ENCODE peak calls at places on chromosome 12, in eight cellular contexts. One of them, this sample, is unnamed.

GRCh38 chr12:110906088-110906487 is 14.3 kb downstream of the MYL2 start:
- DNase-seq in NCI-H345: no peak
- DNase-seq in mucosa of descending colon: no peak
- DNase-seq in NCI-H526 treated with DMSO at 0.1 percent for 48 hours: no peak
- DNase-seq in activated CD4-positive, alpha-beta T cell treated with anti-CD3 and anti-CD28 coated beads, Interleukin-2, amount 50 U/mL, for 4 hours: no peak
- DNase-seq in stimulated activated CD8-positive, alpha-beta memory T cell treated with anti-CD3 and anti-CD28 coated beads, Interleukin-4, amount 100 ng/mL, for 24 hours: no peak
- DNase-seq in HuH-7: no peak
- DNase-seq in omental fat pad: no peak
- DNase-seq in this sample: no peak

GRCh38 chr12:67148265-67148664 is 120.9 kb upstream of the CAND1 start:
- DNase-seq in mucosa of descending colon: no peak
- DNase-seq in NCI-H526 treated with DMSO at 0.1 percent for 48 hours: no peak
- DNase-seq in stimulated activated CD8-positive, alpha-beta memory T cell treated with anti-CD3 and anti-CD28 coated beads, Interleukin-4, amount 100 ng/mL, for 24 hours: no peak
- DNase-seq in activated CD4-positive, alpha-beta T cell treated with anti-CD3 and anti-CD28 coated beads, Interleukin-2, amount 50 U/mL, for 4 hours: no peak
- DNase-seq in HuH-7: no peak
- DNase-seq in omental fat pad: no peak
- DNase-seq in NCI-H345: no peak
- DNase-seq in this sample: no peak

GRCh38 chr12:32466187-32466586 is 66.8 kb downstream of the FGD4 start:
- DNase-seq in omental fat pad: no peak
- DNase-seq in HuH-7: no peak
- DNase-seq in activated CD4-positive, alpha-beta T cell treated with anti-CD3 and anti-CD28 coated beads, Interleukin-2, amount 50 U/mL, for 4 hours: no peak
- DNase-seq in NCI-H345: no peak
- DNase-seq in stimulated activated CD8-positive, alpha-beta memory T cell treated with anti-CD3 and anti-CD28 coated beads, Interleukin-4, amount 100 ng/mL, for 24 hours: no peak
- DNase-seq in NCI-H526 treated with DMSO at 0.1 percent for 48 hours: no peak
- DNase-seq in mucosa of descending colon: no peak
- DNase-seq in this sample: no peak

GRCh38 chr12:85711735-85712390 is 124.3 kb downstream of the RASSF9 start:
- DNase-seq in HuH-7: no peak
- DNase-seq in NCI-H345: no peak
- DNase-seq in mucosa of descending colon: no peak
- DNase-seq in activated CD4-positive, alpha-beta T cell treated with anti-CD3 and anti-CD28 coated beads, Interleukin-2, amount 50 U/mL, for 4 hours: no peak
- DNase-seq in NCI-H526 treated with DMSO at 0.1 percent for 48 hours: no peak
- DNase-seq in omental fat pad: peak; percentile 22
- DNase-seq in stimulated activated CD8-positive, alpha-beta memory T cell treated with anti-CD3 and anti-CD28 coated beads, Interleukin-4, amount 100 ng/mL, for 24 hours: no peak
- DNase-seq in this sample: no peak

GRCh38 chr12:125228519-125229260 is 163.5 kb downstream of the AACS start:
- DNase-seq in activated CD4-positive, alpha-beta T cell treated with anti-CD3 and anti-CD28 coated beads, Interleukin-2, amount 50 U/mL, for 4 hours: no peak
- DNase-seq in stimulated activated CD8-positive, alpha-beta memory T cell treated with anti-CD3 and anti-CD28 coated beads, Interleukin-4, amount 100 ng/mL, for 24 hours: no peak
- DNase-seq in NCI-H345: no peak
- DNase-seq in HuH-7: no peak
- DNase-seq in mucosa of descending colon: no peak
- DNase-seq in omental fat pad: no peak
- DNase-seq in NCI-H526 treated with DMSO at 0.1 percent for 48 hours: no peak
- DNase-seq in this sample: no peak

GRCh38 chr12:6272300-6273208 is 37.9 kb upstream of the PLEKHG6 start:
- DNase-seq in omental fat pad: no peak
- DNase-seq in mucosa of descending colon: no peak
- DNase-seq in activated CD4-positive, alpha-beta T cell treated with anti-CD3 and anti-CD28 coated beads, Interleukin-2, amount 50 U/mL, for 4 hours: no peak
- DNase-seq in HuH-7: no peak
- DNase-seq in stimulated activated CD8-positive, alpha-beta memory T cell treated with anti-CD3 and anti-CD28 coated beads, Interleukin-4, amount 100 ng/mL, for 24 hours: no peak
- DNase-seq in NCI-H345: no peak
- DNase-seq in NCI-H526 treated with DMSO at 0.1 percent for 48 hours: no peak
- DNase-seq in this sample: no peak

GRCh38 chr12:103640831-103641230 is 53.8 kb downstream of the STAB2 start:
- DNase-seq in NCI-H526 treated with DMSO at 0.1 percent for 48 hours: no peak
- DNase-seq in HuH-7: no peak
- DNase-seq in NCI-H345: no peak
- DNase-seq in omental fat pad: no peak
- DNase-seq in stimulated activated CD8-positive, alpha-beta memory T cell treated with anti-CD3 and anti-CD28 coated beads, Interleukin-4, amount 100 ng/mL, for 24 hours: no peak
- DNase-seq in mucosa of descending colon: no peak
- DNase-seq in activated CD4-positive, alpha-beta T cell treated with anti-CD3 and anti-CD28 coated beads, Interleukin-2, amount 50 U/mL, for 4 hours: no peak
- DNase-seq in this sample: no peak

GRCh38 chr12:54039417-54040147 is 6.7 kb downstream of the HOXC5 start:
- DNase-seq in NCI-H345: no peak
- DNase-seq in HuH-7: no peak
- DNase-seq in stimulated activated CD8-positive, alpha-beta memory T cell treated with anti-CD3 and anti-CD28 coated beads, Interleukin-4, amount 100 ng/mL, for 24 hours: no peak
- DNase-seq in omental fat pad: no peak
- DNase-seq in activated CD4-positive, alpha-beta T cell treated with anti-CD3 and anti-CD28 coated beads, Interleukin-2, amount 50 U/mL, for 4 hours: no peak
- DNase-seq in NCI-H526 treated with DMSO at 0.1 percent for 48 hours: no peak
- DNase-seq in mucosa of descending colon: no peak
- DNase-seq in this sample: no peak

GRCh38 chr12:71938728-71939385 is at the start of gene TPH2:
- DNase-seq in stimulated activated CD8-positive, alpha-beta memory T cell treated with anti-CD3 and anti-CD28 coated beads, Interleukin-4, amount 100 ng/mL, for 24 hours: peak; percentile 12
- DNase-seq in NCI-H345: peak; percentile 43
- DNase-seq in activated CD4-positive, alpha-beta T cell treated with anti-CD3 and anti-CD28 coated beads, Interleukin-2, amount 50 U/mL, for 4 hours: peak; percentile 14
- DNase-seq in NCI-H526 treated with DMSO at 0.1 percent for 48 hours: peak; percentile 57
- DNase-seq in omental fat pad: no peak
- DNase-seq in mucosa of descending colon: peak; percentile 46
- DNase-seq in HuH-7: peak; percentile 57
- DNase-seq in this sample: no peak

GRCh38 chr12:26185532-26186320 is 9.6 kb upstream of the SSPN start:
- DNase-seq in omental fat pad: no peak
- DNase-seq in NCI-H526 treated with DMSO at 0.1 percent for 48 hours: no peak
- DNase-seq in stimulated activated CD8-positive, alpha-beta memory T cell treated with anti-CD3 and anti-CD28 coated beads, Interleukin-4, amount 100 ng/mL, for 24 hours: no peak
- DNase-seq in NCI-H345: no peak
- DNase-seq in activated CD4-positive, alpha-beta T cell treated with anti-CD3 and anti-CD28 coated beads, Interleukin-2, amount 50 U/mL, for 4 hours: no peak
- DNase-seq in mucosa of descending colon: no peak
- DNase-seq in HuH-7: no peak
- DNase-seq in this sample: no peak

GRCh38 chr12:70590051-70590450 is 47.2 kb downstream of the PTPRB start:
- DNase-seq in stimulated activated CD8-positive, alpha-beta memory T cell treated with anti-CD3 and anti-CD28 coated beads, Interleukin-4, amount 100 ng/mL, for 24 hours: peak; percentile 44
- DNase-seq in HuH-7: peak; percentile 61
- DNase-seq in omental fat pad: peak; percentile 47
- DNase-seq in NCI-H526 treated with DMSO at 0.1 percent for 48 hours: peak; percentile 45
- DNase-seq in mucosa of descending colon: peak; percentile 84
- DNase-seq in NCI-H345: peak; percentile 64
- DNase-seq in activated CD4-positive, alpha-beta T cell treated with anti-CD3 and anti-CD28 coated beads, Interleukin-2, amount 50 U/mL, for 4 hours: peak; percentile 17
- DNase-seq in this sample: peak; percentile 28

GRCh38 chr12:100077367-100077766 is 65.3 kb downstream of the BLTP3B start:
- DNase-seq in activated CD4-positive, alpha-beta T cell treated with anti-CD3 and anti-CD28 coated beads, Interleukin-2, amount 50 U/mL, for 4 hours: no peak
- DNase-seq in NCI-H345: no peak
- DNase-seq in mucosa of descending colon: no peak
- DNase-seq in HuH-7: no peak
- DNase-seq in omental fat pad: no peak
- DNase-seq in NCI-H526 treated with DMSO at 0.1 percent for 48 hours: no peak
- DNase-seq in stimulated activated CD8-positive, alpha-beta memory T cell treated with anti-CD3 and anti-CD28 coated beads, Interleukin-4, amount 100 ng/mL, for 24 hours: no peak
- DNase-seq in this sample: no peak

GRCh38 chr12:55675671-55676070 is 32.0 kb downstream of the ITGA7 start:
- DNase-seq in mucosa of descending colon: peak; percentile 45
- DNase-seq in activated CD4-positive, alpha-beta T cell treated with anti-CD3 and anti-CD28 coated beads, Interleukin-2, amount 50 U/mL, for 4 hours: no peak
- DNase-seq in NCI-H345: no peak
- DNase-seq in NCI-H526 treated with DMSO at 0.1 percent for 48 hours: no peak
- DNase-seq in HuH-7: no peak
- DNase-seq in stimulated activated CD8-positive, alpha-beta memory T cell treated with anti-CD3 and anti-CD28 coated beads, Interleukin-4, amount 100 ng/mL, for 24 hours: no peak
- DNase-seq in omental fat pad: no peak
- DNase-seq in this sample: no peak

GRCh38 chr12:42985506-42985905 is 396.0 kb upstream of the PRICKLE1 start:
- DNase-seq in NCI-H526 treated with DMSO at 0.1 percent for 48 hours: no peak
- DNase-seq in stimulated activated CD8-positive, alpha-beta memory T cell treated with anti-CD3 and anti-CD28 coated beads, Interleukin-4, amount 100 ng/mL, for 24 hours: no peak
- DNase-seq in NCI-H345: no peak
- DNase-seq in omental fat pad: no peak
- DNase-seq in activated CD4-positive, alpha-beta T cell treated with anti-CD3 and anti-CD28 coated beads, Interleukin-2, amount 50 U/mL, for 4 hours: no peak
- DNase-seq in HuH-7: no peak
- DNase-seq in mucosa of descending colon: no peak
- DNase-seq in this sample: no peak

GRCh38 chr12:32548691-32549412 is 130.2 kb upstream of the DNM1L start:
- DNase-seq in omental fat pad: no peak
- DNase-seq in mucosa of descending colon: no peak
- DNase-seq in HuH-7: no peak
- DNase-seq in stimulated activated CD8-positive, alpha-beta memory T cell treated with anti-CD3 and anti-CD28 coated beads, Interleukin-4, amount 100 ng/mL, for 24 hours: no peak
- DNase-seq in NCI-H345: no peak
- DNase-seq in NCI-H526 treated with DMSO at 0.1 percent for 48 hours: no peak
- DNase-seq in activated CD4-positive, alpha-beta T cell treated with anti-CD3 and anti-CD28 coated beads, Interleukin-2, amount 50 U/mL, for 4 hours: no peak
- DNase-seq in this sample: peak; percentile 54

GRCh38 chr12:116164976-116165425 is 112.5 kb downstream of the MED13L start:
- DNase-seq in HuH-7: no peak
- DNase-seq in NCI-H526 treated with DMSO at 0.1 percent for 48 hours: no peak
- DNase-seq in mucosa of descending colon: no peak
- DNase-seq in omental fat pad: no peak
- DNase-seq in NCI-H345: no peak
- DNase-seq in activated CD4-positive, alpha-beta T cell treated with anti-CD3 and anti-CD28 coated beads, Interleukin-2, amount 50 U/mL, for 4 hours: no peak
- DNase-seq in stimulated activated CD8-positive, alpha-beta memory T cell treated with anti-CD3 and anti-CD28 coated beads, Interleukin-4, amount 100 ng/mL, for 24 hours: no peak
- DNase-seq in this sample: no peak

GRCh38 chr12:5985471-5985870 is 40.4 kb upstream of the ANO2 start:
- DNase-seq in omental fat pad: no peak
- DNase-seq in NCI-H345: no peak
- DNase-seq in stimulated activated CD8-positive, alpha-beta memory T cell treated with anti-CD3 and anti-CD28 coated beads, Interleukin-4, amount 100 ng/mL, for 24 hours: no peak
- DNase-seq in HuH-7: no peak
- DNase-seq in activated CD4-positive, alpha-beta T cell treated with anti-CD3 and anti-CD28 coated beads, Interleukin-2, amount 50 U/mL, for 4 hours: no peak
- DNase-seq in NCI-H526 treated with DMSO at 0.1 percent for 48 hours: no peak
- DNase-seq in mucosa of descending colon: no peak
- DNase-seq in this sample: no peak

GRCh38 chr12:102728506-102729242 is 188.4 kb downstream of the PAH start:
- DNase-seq in HuH-7: no peak
- DNase-seq in NCI-H526 treated with DMSO at 0.1 percent for 48 hours: no peak
- DNase-seq in omental fat pad: no peak
- DNase-seq in NCI-H345: no peak
- DNase-seq in stimulated activated CD8-positive, alpha-beta memory T cell treated with anti-CD3 and anti-CD28 coated beads, Interleukin-4, amount 100 ng/mL, for 24 hours: no peak
- DNase-seq in activated CD4-positive, alpha-beta T cell treated with anti-CD3 and anti-CD28 coated beads, Interleukin-2, amount 50 U/mL, for 4 hours: no peak
- DNase-seq in mucosa of descending colon: no peak
- DNase-seq in this sample: no peak

GRCh38 chr12:39532448-39532847 is 87.2 kb downstream of the ABCD2 start:
- DNase-seq in stimulated activated CD8-positive, alpha-beta memory T cell treated with anti-CD3 and anti-CD28 coated beads, Interleukin-4, amount 100 ng/mL, for 24 hours: no peak
- DNase-seq in HuH-7: no peak
- DNase-seq in NCI-H526 treated with DMSO at 0.1 percent for 48 hours: no peak
- DNase-seq in omental fat pad: no peak
- DNase-seq in mucosa of descending colon: no peak
- DNase-seq in activated CD4-positive, alpha-beta T cell treated with anti-CD3 and anti-CD28 coated beads, Interleukin-2, amount 50 U/mL, for 4 hours: no peak
- DNase-seq in NCI-H345: no peak
- DNase-seq in this sample: no peak

GRCh38 chr12:120247621-120248030 is 17.9 kb downstream of the PXN start:
- DNase-seq in mucosa of descending colon: no peak
- DNase-seq in NCI-H345: no peak
- DNase-seq in stimulated activated CD8-positive, alpha-beta memory T cell treated with anti-CD3 and anti-CD28 coated beads, Interleukin-4, amount 100 ng/mL, for 24 hours: no peak
- DNase-seq in NCI-H526 treated with DMSO at 0.1 percent for 48 hours: no peak
- DNase-seq in omental fat pad: no peak
- DNase-seq in HuH-7: no peak
- DNase-seq in activated CD4-positive, alpha-beta T cell treated with anti-CD3 and anti-CD28 coated beads, Interleukin-2, amount 50 U/mL, for 4 hours: no peak
- DNase-seq in this sample: no peak

GRCh38 chr12:108381793-108382436 is 42.8 kb upstream of the CMKLR1 start:
- DNase-seq in NCI-H526 treated with DMSO at 0.1 percent for 48 hours: no peak
- DNase-seq in omental fat pad: no peak
- DNase-seq in stimulated activated CD8-positive, alpha-beta memory T cell treated with anti-CD3 and anti-CD28 coated beads, Interleukin-4, amount 100 ng/mL, for 24 hours: no peak
- DNase-seq in NCI-H345: no peak
- DNase-seq in mucosa of descending colon: no peak
- DNase-seq in HuH-7: peak; percentile 15
- DNase-seq in activated CD4-positive, alpha-beta T cell treated with anti-CD3 and anti-CD28 coated beads, Interleukin-2, amount 50 U/mL, for 4 hours: no peak
- DNase-seq in this sample: no peak

GRCh38 chr12:67981236-67982164 is 7.7 kb upstream of the IFNG-AS1 start:
- DNase-seq in NCI-H526 treated with DMSO at 0.1 percent for 48 hours: no peak
- DNase-seq in mucosa of descending colon: no peak
- DNase-seq in NCI-H345: peak; percentile 41
- DNase-seq in HuH-7: no peak
- DNase-seq in omental fat pad: no peak
- DNase-seq in activated CD4-positive, alpha-beta T cell treated with anti-CD3 and anti-CD28 coated beads, Interleukin-2, amount 50 U/mL, for 4 hours: no peak
- DNase-seq in stimulated activated CD8-positive, alpha-beta memory T cell treated with anti-CD3 and anti-CD28 coated beads, Interleukin-4, amount 100 ng/mL, for 24 hours: no peak
- DNase-seq in this sample: peak; percentile 86

GRCh38 chr12:3655331-3655900 is 97.5 kb downstream of the CRACR2A start:
- DNase-seq in mucosa of descending colon: peak; percentile 19
- DNase-seq in activated CD4-positive, alpha-beta T cell treated with anti-CD3 and anti-CD28 coated beads, Interleukin-2, amount 50 U/mL, for 4 hours: peak; percentile 3
- DNase-seq in stimulated activated CD8-positive, alpha-beta memory T cell treated with anti-CD3 and anti-CD28 coated beads, Interleukin-4, amount 100 ng/mL, for 24 hours: no peak
- DNase-seq in NCI-H526 treated with DMSO at 0.1 percent for 48 hours: peak; percentile 3
- DNase-seq in NCI-H345: peak; percentile 57
- DNase-seq in HuH-7: peak; percentile 37
- DNase-seq in omental fat pad: no peak
- DNase-seq in this sample: no peak

GRCh38 chr12:12017135-12017581 is 53.6 kb upstream of the BCL2L14 start:
- DNase-seq in activated CD4-positive, alpha-beta T cell treated with anti-CD3 and anti-CD28 coated beads, Interleukin-2, amount 50 U/mL, for 4 hours: no peak
- DNase-seq in omental fat pad: no peak
- DNase-seq in NCI-H526 treated with DMSO at 0.1 percent for 48 hours: no peak
- DNase-seq in mucosa of descending colon: no peak
- DNase-seq in HuH-7: no peak
- DNase-seq in stimulated activated CD8-positive, alpha-beta memory T cell treated with anti-CD3 and anti-CD28 coated beads, Interleukin-4, amount 100 ng/mL, for 24 hours: no peak
- DNase-seq in NCI-H345: no peak
- DNase-seq in this sample: no peak

GRCh38 chr12:76765598-76765997 is 1.7 kb downstream of the ZDHHC17 start:
- DNase-seq in NCI-H526 treated with DMSO at 0.1 percent for 48 hours: no peak
- DNase-seq in activated CD4-positive, alpha-beta T cell treated with anti-CD3 and anti-CD28 coated beads, Interleukin-2, amount 50 U/mL, for 4 hours: no peak
- DNase-seq in stimulated activated CD8-positive, alpha-beta memory T cell treated with anti-CD3 and anti-CD28 coated beads, Interleukin-4, amount 100 ng/mL, for 24 hours: no peak
- DNase-seq in mucosa of descending colon: no peak
- DNase-seq in HuH-7: no peak
- DNase-seq in omental fat pad: no peak
- DNase-seq in NCI-H345: no peak
- DNase-seq in this sample: no peak

GRCh38 chr12:116677202-116677651 is 60.6 kb downstream of the SPRING1 start:
- DNase-seq in mucosa of descending colon: no peak
- DNase-seq in activated CD4-positive, alpha-beta T cell treated with anti-CD3 and anti-CD28 coated beads, Interleukin-2, amount 50 U/mL, for 4 hours: no peak
- DNase-seq in NCI-H526 treated with DMSO at 0.1 percent for 48 hours: no peak
- DNase-seq in omental fat pad: no peak
- DNase-seq in HuH-7: no peak
- DNase-seq in stimulated activated CD8-positive, alpha-beta memory T cell treated with anti-CD3 and anti-CD28 coated beads, Interleukin-4, amount 100 ng/mL, for 24 hours: no peak
- DNase-seq in NCI-H345: no peak
- DNase-seq in this sample: no peak

GRCh38 chr12:3988519-3989217 is 115.5 kb upstream of the PARP11 start:
- DNase-seq in NCI-H345: no peak
- DNase-seq in activated CD4-positive, alpha-beta T cell treated with anti-CD3 and anti-CD28 coated beads, Interleukin-2, amount 50 U/mL, for 4 hours: no peak
- DNase-seq in HuH-7: no peak
- DNase-seq in mucosa of descending colon: no peak
- DNase-seq in NCI-H526 treated with DMSO at 0.1 percent for 48 hours: no peak
- DNase-seq in stimulated activated CD8-positive, alpha-beta memory T cell treated with anti-CD3 and anti-CD28 coated beads, Interleukin-4, amount 100 ng/mL, for 24 hours: peak; percentile 15
- DNase-seq in omental fat pad: no peak
- DNase-seq in this sample: no peak

GRCh38 chr12:27967551-27968054 is 4.9 kb downstream of the PTHLH start:
- DNase-seq in omental fat pad: no peak
- DNase-seq in mucosa of descending colon: no peak
- DNase-seq in activated CD4-positive, alpha-beta T cell treated with anti-CD3 and anti-CD28 coated beads, Interleukin-2, amount 50 U/mL, for 4 hours: no peak
- DNase-seq in NCI-H345: no peak
- DNase-seq in HuH-7: no peak
- DNase-seq in NCI-H526 treated with DMSO at 0.1 percent for 48 hours: no peak
- DNase-seq in stimulated activated CD8-positive, alpha-beta memory T cell treated with anti-CD3 and anti-CD28 coated beads, Interleukin-4, amount 100 ng/mL, for 24 hours: no peak
- DNase-seq in this sample: no peak

GRCh38 chr12:132847363-132848356 is 19.0 kb upstream of the GOLGA3 start:
- DNase-seq in NCI-H526 treated with DMSO at 0.1 percent for 48 hours: no peak
- DNase-seq in omental fat pad: no peak
- DNase-seq in NCI-H345: no peak
- DNase-seq in activated CD4-positive, alpha-beta T cell treated with anti-CD3 and anti-CD28 coated beads, Interleukin-2, amount 50 U/mL, for 4 hours: no peak
- DNase-seq in HuH-7: no peak
- DNase-seq in mucosa of descending colon: no peak
- DNase-seq in stimulated activated CD8-positive, alpha-beta memory T cell treated with anti-CD3 and anti-CD28 coated beads, Interleukin-4, amount 100 ng/mL, for 24 hours: no peak
- DNase-seq in this sample: no peak

GRCh38 chr12:58588771-58589170 is 331.5 kb downstream of the LRIG3 start:
- DNase-seq in mucosa of descending colon: no peak
- DNase-seq in omental fat pad: no peak
- DNase-seq in stimulated activated CD8-positive, alpha-beta memory T cell treated with anti-CD3 and anti-CD28 coated beads, Interleukin-4, amount 100 ng/mL, for 24 hours: no peak
- DNase-seq in NCI-H526 treated with DMSO at 0.1 percent for 48 hours: no peak
- DNase-seq in activated CD4-positive, alpha-beta T cell treated with anti-CD3 and anti-CD28 coated beads, Interleukin-2, amount 50 U/mL, for 4 hours: no peak
- DNase-seq in NCI-H345: no peak
- DNase-seq in HuH-7: no peak
- DNase-seq in this sample: no peak

GRCh38 chr12:123845881-123846280 is 83.8 kb downstream of the DNAH10 start:
- DNase-seq in HuH-7: no peak
- DNase-seq in mucosa of descending colon: no peak
- DNase-seq in activated CD4-positive, alpha-beta T cell treated with anti-CD3 and anti-CD28 coated beads, Interleukin-2, amount 50 U/mL, for 4 hours: no peak
- DNase-seq in omental fat pad: no peak
- DNase-seq in stimulated activated CD8-positive, alpha-beta memory T cell treated with anti-CD3 and anti-CD28 coated beads, Interleukin-4, amount 100 ng/mL, for 24 hours: no peak
- DNase-seq in NCI-H526 treated with DMSO at 0.1 percent for 48 hours: no peak
- DNase-seq in NCI-H345: no peak
- DNase-seq in this sample: no peak

This sample was measured in AG04449.